ENCODE peak calls at places on chromosomes 13 and 19, in seven cellular contexts. I is endodermal cell, O is kidney, H is HCT116, P is mucosa of descending colon, U is foreskin keratinocyte, T is mammary epithelial cell. S is an unnamed sample.

GRCh38 chr19:5459360-5459759 is 4.1 kb downstream of the ZNRF4 start:
- DNase-seq in T (no peak), O (no peak), I (no peak), H (no peak), U (no peak), P (no peak), S (no peak)

GRCh38 chr13:105471683-105472082 is 1063.8 kb downstream of the EFNB2 start:
- DNase-seq in H (no peak), U (no peak), I (no peak), P (no peak), O (no peak), T (no peak), S (no peak)

GRCh38 chr19:3338541-3339181 is 27.7 kb upstream of the NFIC start:
- DNase-seq in O (peak), U (no peak), T (no peak), I (no peak), P (peak), H (no peak), S (no peak)

GRCh38 chr19:13978306-13978705 is 26.0 kb downstream of the DCAF15 start:
- DNase-seq in H (no peak), O (peak), I (peak), U (peak), P (peak), T (no peak), S (no peak)

GRCh38 chr13:44801990-44802389 is 187.3 kb downstream of the NUFIP1 start:
- DNase-seq in O (no peak), T (peak), I (no peak), U (peak), P (no peak), H (no peak), S (peak)

GRCh38 chr19:49763230-49763629 is at the start of gene TSKS:
- DNase-seq in U (no peak), I (no peak), H (no peak), P (no peak), T (no peak), O (no peak), S (no peak)

GRCh38 chr19:48815870-48816501 is 5.2 kb upstream of the BCAT2 start:
- DNase-seq in P (peak), H (no peak), O (no peak), I (no peak), U (peak), T (peak), S (no peak)

GRCh38 chr13:67652887-67653286 is 422.8 kb upstream of the PCDH9 start:
- DNase-seq in P (no peak), O (no peak), I (no peak), U (no peak), H (no peak), T (no peak), S (no peak)

GRCh38 chr13:74210693-74211393 is 76.6 kb upstream of the KLF12 start:
- DNase-seq in O (no peak), P (no peak), I (no peak), U (peak), T (peak), H (no peak), S (peak)

GRCh38 chr19:34084396-34085145 is 87.7 kb upstream of the LSM14A start:
- DNase-seq in T (no peak), O (no peak), I (no peak), H (no peak), P (no peak), U (no peak), S (no peak)

GRCh38 chr13:27233964-27234363 is 17.4 kb upstream of the RPL21 start:
- DNase-seq in T (no peak), P (no peak), I (no peak), O (no peak), H (no peak), U (no peak), S (no peak)

GRCh38 chr19:19500975-19501644 is 14.2 kb downstream of the TSSK6 start:
- DNase-seq in O (peak), I (no peak), H (no peak), P (no peak), U (no peak), T (no peak), S (no peak)

GRCh38 chr19:42201489-42202289 is 15.8 kb downstream of the DEDD2 start:
- DNase-seq in I (no peak), P (peak), T (no peak), O (peak), H (no peak), U (no peak), S (no peak)

GRCh38 chr13:34808649-34809048 is 133.4 kb upstream of the NBEA start:
- DNase-seq in H (no peak), U (no peak), I (no peak), O (no peak), P (no peak), T (no peak), S (no peak)

GRCh38 chr13:52414963-52415362 is 9.0 kb upstream of the THSD1 start:
- DNase-seq in I (no peak), T (peak), O (no peak), U (peak), P (no peak), H (no peak), S (peak)

GRCh38 chr19:2168619-2169424 is 5.1 kb downstream of the DOT1L start:
- DNase-seq in I (peak), P (peak), U (peak), O (peak), T (peak), H (peak), S (peak)

GRCh38 chr19:13011653-13012389 is 16.5 kb downstream of the NFIX start:
- DNase-seq in O (no peak), U (no peak), P (no peak), I (peak), T (no peak), H (no peak), S (no peak)

GRCh38 chr19:45163751-45164150 is 3.0 kb upstream of the NKPD1 start:
- DNase-seq in I (no peak), U (no peak), P (no peak), T (no peak), O (peak), H (no peak), S (no peak)

GRCh38 chr19:46413262-46414031 is at the start of gene CCDC8:
- DNase-seq in I (peak), T (peak), O (peak), U (peak), P (peak), H (no peak), S (peak)

GRCh38 chr13:37475966-37476365 is 122.6 kb downstream of the POSTN start:
- DNase-seq in H (no peak), U (peak), O (no peak), P (no peak), I (no peak), T (no peak), S (peak)

GRCh38 chr13:49560270-49561063 is 24.9 kb downstream of the RCBTB1 start:
- DNase-seq in U (peak), H (no peak), O (no peak), P (no peak), I (peak), T (peak), S (no peak)

GRCh38 chr19:30089086-30089665 is 147.1 kb downstream of the URI1 start:
- DNase-seq in T (no peak), P (no peak), H (no peak), O (peak), U (no peak), I (no peak), S (no peak)

GRCh38 chr13:112453207-112453829 is 77.2 kb downstream of the SPACA7 start:
- DNase-seq in U (no peak), T (no peak), P (no peak), I (peak), O (no peak), H (no peak), S (no peak)

GRCh38 chr13:49627831-49628652 is at the start of gene ARL11:
- DNase-seq in I (peak), O (no peak), U (peak), P (peak), H (no peak), T (no peak), S (no peak)

GRCh38 chr19:34269081-34269480 is 14.7 kb downstream of the GARRE1 start:
- DNase-seq in I (no peak), O (no peak), T (no peak), P (no peak), U (no peak), H (no peak), S (no peak)

GRCh38 chr19:31402529-31402928 is 53.3 kb upstream of the TSHZ3 start:
- DNase-seq in P (no peak), T (no peak), O (no peak), I (no peak), U (no peak), H (no peak), S (no peak)

GRCh38 chr13:48320396-48320790 is 16.8 kb downstream of the RB1 start:
- DNase-seq in U (no peak), I (no peak), P (no peak), T (no peak), H (no peak), O (peak), S (no peak)

GRCh38 chr19:29311391-29311790 is 98.4 kb upstream of the UQCRFS1 start:
- DNase-seq in H (no peak), T (no peak), U (no peak), I (peak), O (no peak), P (no peak), S (no peak)

GRCh38 chr19:19627716-19628498 is at the start of gene LPAR2:
- DNase-seq in P (peak), T (peak), O (peak), H (peak), I (peak), U (peak), S (no peak)

GRCh38 chr13:111325146-111325890 is 4.9 kb downstream of the TEX29 start:
- DNase-seq in O (peak), P (no peak), U (no peak), H (no peak), I (no peak), T (no peak), S (no peak)

GRCh38 chr13:47999973-48000372 is 1.1 kb downstream of the SUCLA2 start:
- DNase-seq in T (no peak), P (no peak), O (no peak), U (no peak), I (no peak), H (no peak), S (no peak)

GRCh38 chr19:8593931-8594330 is 16.6 kb downstream of the ADAMTS10 start:
- DNase-seq in T (no peak), U (no peak), P (no peak), I (no peak), O (no peak), H (no peak), S (no peak)
- TF ChIP-seq CTCF in T (no peak), U (peak), P (no peak), I (peak), O (no peak), H (peak), S (peak)

DNA sequence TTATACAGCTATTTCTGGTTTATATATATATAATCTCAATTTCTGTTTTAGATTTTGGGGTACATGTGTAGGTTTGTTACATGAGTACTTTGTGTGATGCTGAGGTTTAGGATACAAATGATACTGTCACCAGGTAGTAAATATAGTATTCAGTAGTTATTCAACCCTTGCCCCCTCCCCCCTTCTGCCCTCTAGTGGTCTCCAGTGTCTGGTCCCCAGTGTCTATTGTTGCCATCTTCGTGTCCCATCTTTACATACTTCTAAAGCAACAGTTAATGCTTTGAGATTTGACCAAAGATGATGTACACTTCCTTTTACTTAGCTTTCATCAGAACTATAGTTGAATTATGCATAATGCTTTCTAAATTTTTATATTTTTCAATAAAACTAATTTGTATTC is 1623.4 kb upstream of the PRR20A start:
- DNase-seq in U (no peak), T (no peak), O (no peak), I (peak), H (no peak), P (no peak), S (no peak)
- TF ChIP-seq CTCF in U (no peak), T (no peak), O (no peak), I (peak), H (peak), P (no peak), S (no peak)

DNA sequence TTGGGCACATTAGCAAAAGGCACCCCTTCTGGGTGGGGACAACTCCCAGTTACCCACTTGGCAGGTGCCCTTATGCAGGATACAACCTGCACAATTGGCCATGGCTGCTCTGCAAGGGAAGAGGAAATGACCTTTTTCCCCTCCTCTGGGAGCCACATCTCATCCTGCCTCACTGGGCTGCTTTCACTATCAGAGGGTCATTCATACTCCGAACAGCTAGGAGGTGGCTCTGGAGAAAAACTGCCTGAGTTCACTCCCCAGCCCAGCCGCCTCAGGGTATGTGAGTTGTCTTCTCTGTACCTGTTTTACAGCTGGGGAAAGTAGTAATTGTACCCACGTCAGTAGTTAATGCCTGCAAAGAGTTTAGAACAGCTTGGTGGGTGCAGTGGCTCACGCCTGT is 7.1 kb upstream of the ACTN4 start:
- DNase-seq in U (peak), P (no peak), H (no peak), O (no peak), I (peak), T (no peak), S (no peak)
- TF ChIP-seq CTCF in U (peak), P (no peak), H (no peak), O (no peak), I (no peak), T (no peak), S (no peak)

GRCh38 chr13:29543230-29544215 is 52.0 kb downstream of the SLC7A1 start:
- DNase-seq in U (no peak), H (no peak), I (peak), O (no peak), P (no peak), T (peak), S (peak)
- TF ChIP-seq CTCF in U (peak), H (no peak), I (peak), O (no peak), P (no peak), T (no peak), S (peak)

GRCh38 chr13:86810385-86810784 is 860.8 kb upstream of the SLITRK5 start:
- DNase-seq in I (no peak), P (no peak), U (no peak), H (no peak), T (no peak), O (no peak), S (no peak)
- TF ChIP-seq CTCF in I (no peak), P (no peak), U (no peak), H (no peak), T (no peak), O (no peak), S (no peak)

S was measured in HFFc6.